ENCODE peak calls at places on chromosome 20, in nine cellular contexts. One of them, this sample, is unnamed.

GRCh38 chr20:47220161-47220582 is 136.3 kb downstream of the ZMYND8 start:
- DNase-seq in brain microvascular endothelial cell: no peak
- DNase-seq in neural progenitor cell: peak
- DNase-seq in CD4-positive, alpha-beta memory T cell: no peak
- DNase-seq in GM23338: peak
- DNase-seq in A549: peak
- DNase-seq in left lung: no peak
- DNase-seq in CD8-positive, alpha-beta T cell: peak
- DNase-seq in fibroblast of lung: peak
- DNase-seq in this sample: no peak

GRCh38 chr20:44910690-44911262 is 916 bp downstream of the PABPC1L start:
- DNase-seq in brain microvascular endothelial cell: no peak
- DNase-seq in CD8-positive, alpha-beta T cell: no peak
- DNase-seq in CD4-positive, alpha-beta memory T cell: no peak
- DNase-seq in A549: peak
- DNase-seq in left lung: no peak
- DNase-seq in GM23338: peak
- DNase-seq in fibroblast of lung: no peak
- DNase-seq in neural progenitor cell: peak
- DNase-seq in this sample: no peak

GRCh38 chr20:12210591-12210990 is 292.9 kb downstream of the BTBD3 start:
- DNase-seq in brain microvascular endothelial cell: no peak
- DNase-seq in GM23338: no peak
- DNase-seq in neural progenitor cell: no peak
- DNase-seq in CD8-positive, alpha-beta T cell: no peak
- DNase-seq in CD4-positive, alpha-beta memory T cell: no peak
- DNase-seq in A549: no peak
- DNase-seq in left lung: no peak
- DNase-seq in fibroblast of lung: no peak
- DNase-seq in this sample: no peak

GRCh38 chr20:58246346-58246745 is 17.9 kb upstream of the ANKRD60 start:
- DNase-seq in GM23338: peak
- DNase-seq in brain microvascular endothelial cell: peak
- DNase-seq in neural progenitor cell: peak
- DNase-seq in left lung: no peak
- DNase-seq in CD4-positive, alpha-beta memory T cell: no peak
- DNase-seq in fibroblast of lung: peak
- DNase-seq in CD8-positive, alpha-beta T cell: no peak
- DNase-seq in A549: peak
- DNase-seq in this sample: no peak

GRCh38 chr20:50868509-50869495 is 62.4 kb downstream of the ADNP start:
- DNase-seq in CD4-positive, alpha-beta memory T cell: no peak
- DNase-seq in neural progenitor cell: no peak
- DNase-seq in A549: peak
- DNase-seq in fibroblast of lung: peak
- DNase-seq in CD8-positive, alpha-beta T cell: no peak
- DNase-seq in brain microvascular endothelial cell: peak
- DNase-seq in GM23338: no peak
- DNase-seq in left lung: no peak
- DNase-seq in this sample: no peak

GRCh38 chr20:8720089-8720488 is 348.8 kb upstream of the PLCB4 start:
- DNase-seq in CD4-positive, alpha-beta memory T cell: no peak
- DNase-seq in left lung: no peak
- DNase-seq in neural progenitor cell: no peak
- DNase-seq in CD8-positive, alpha-beta T cell: no peak
- DNase-seq in GM23338: no peak
- DNase-seq in fibroblast of lung: peak
- DNase-seq in brain microvascular endothelial cell: no peak
- DNase-seq in A549: no peak
- DNase-seq in this sample: no peak

GRCh38 chr20:50569864-50570836 is 60.0 kb downstream of the PTPN1 start:
- DNase-seq in fibroblast of lung: peak
- DNase-seq in CD4-positive, alpha-beta memory T cell: peak
- DNase-seq in A549: peak
- DNase-seq in neural progenitor cell: peak
- DNase-seq in CD8-positive, alpha-beta T cell: peak
- DNase-seq in GM23338: peak
- DNase-seq in left lung: no peak
- DNase-seq in brain microvascular endothelial cell: peak
- DNase-seq in this sample: no peak

GRCh38 chr20:61608275-61609085 is 356.4 kb downstream of the CDH4 start:
- DNase-seq in neural progenitor cell: peak
- DNase-seq in CD4-positive, alpha-beta memory T cell: no peak
- DNase-seq in brain microvascular endothelial cell: no peak
- DNase-seq in GM23338: peak
- DNase-seq in A549: peak
- DNase-seq in fibroblast of lung: peak
- DNase-seq in CD8-positive, alpha-beta T cell: no peak
- DNase-seq in left lung: no peak
- DNase-seq in this sample: no peak

GRCh38 chr20:35771367-35771688 is 487 bp upstream of the PHF20 start:
- DNase-seq in neural progenitor cell: no peak
- DNase-seq in left lung: no peak
- DNase-seq in GM23338: peak
- DNase-seq in A549: no peak
- DNase-seq in CD8-positive, alpha-beta T cell: no peak
- DNase-seq in fibroblast of lung: no peak
- DNase-seq in brain microvascular endothelial cell: no peak
- DNase-seq in CD4-positive, alpha-beta memory T cell: no peak
- DNase-seq in this sample: no peak
- H3K27ac ChIP-seq in neural progenitor cell: no peak
- H3K27ac ChIP-seq in left lung: peak
- H3K27ac ChIP-seq in GM23338: no peak
- H3K27ac ChIP-seq in A549: peak
- H3K27ac ChIP-seq in CD8-positive, alpha-beta T cell: peak
- H3K27ac ChIP-seq in fibroblast of lung: peak
- H3K27ac ChIP-seq in brain microvascular endothelial cell: peak
- H3K27ac ChIP-seq in CD4-positive, alpha-beta memory T cell: peak
- H3K27ac ChIP-seq in this sample: peak

GRCh38 chr20:22227301-22227700 is 357.1 kb downstream of the FOXA2 start:
- DNase-seq in fibroblast of lung: no peak
- DNase-seq in CD4-positive, alpha-beta memory T cell: no peak
- DNase-seq in A549: no peak
- DNase-seq in left lung: no peak
- DNase-seq in CD8-positive, alpha-beta T cell: no peak
- DNase-seq in neural progenitor cell: no peak
- DNase-seq in GM23338: no peak
- DNase-seq in brain microvascular endothelial cell: no peak
- DNase-seq in this sample: no peak

GRCh38 chr20:22217712-22218352 is 366.5 kb downstream of the FOXA2 start:
- DNase-seq in A549: no peak
- DNase-seq in GM23338: no peak
- DNase-seq in fibroblast of lung: no peak
- DNase-seq in neural progenitor cell: no peak
- DNase-seq in CD4-positive, alpha-beta memory T cell: no peak
- DNase-seq in left lung: no peak
- DNase-seq in CD8-positive, alpha-beta T cell: no peak
- DNase-seq in brain microvascular endothelial cell: no peak
- DNase-seq in this sample: no peak

GRCh38 chr20:22226849-22227248 is 357.5 kb downstream of the FOXA2 start:
- DNase-seq in CD4-positive, alpha-beta memory T cell: no peak
- DNase-seq in neural progenitor cell: no peak
- DNase-seq in brain microvascular endothelial cell: no peak
- DNase-seq in CD8-positive, alpha-beta T cell: no peak
- DNase-seq in fibroblast of lung: no peak
- DNase-seq in A549: no peak
- DNase-seq in left lung: no peak
- DNase-seq in GM23338: no peak
- DNase-seq in this sample: no peak

DNA sequence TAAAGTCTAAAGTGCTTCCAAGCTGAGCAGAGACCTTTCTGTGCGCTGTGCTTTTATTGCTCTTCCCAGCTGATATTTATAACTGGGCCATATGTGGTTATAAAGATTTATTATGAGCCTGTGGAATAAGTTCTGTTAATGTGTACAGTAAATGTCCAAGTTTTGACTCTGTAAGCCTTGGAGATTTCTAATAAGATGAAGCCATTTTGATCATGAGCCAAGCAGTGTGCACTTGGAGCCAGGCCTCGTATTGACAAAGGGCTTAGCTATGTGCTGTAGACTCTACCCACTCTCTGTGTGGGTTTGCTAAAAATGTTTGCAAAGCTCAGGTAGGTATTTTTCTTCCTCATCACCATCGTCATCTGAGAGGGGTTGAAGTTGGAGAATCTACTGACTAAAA is 361.1 kb downstream of the FOXA2 start:
- DNase-seq in left lung: no peak
- DNase-seq in GM23338: no peak
- DNase-seq in CD4-positive, alpha-beta memory T cell: no peak
- DNase-seq in A549: no peak
- DNase-seq in CD8-positive, alpha-beta T cell: no peak
- DNase-seq in brain microvascular endothelial cell: no peak
- DNase-seq in fibroblast of lung: no peak
- DNase-seq in neural progenitor cell: no peak
- DNase-seq in this sample: no peak
- H3K27ac ChIP-seq in left lung: no peak
- H3K27ac ChIP-seq in GM23338: no peak
- H3K27ac ChIP-seq in CD4-positive, alpha-beta memory T cell: no peak
- H3K27ac ChIP-seq in A549: no peak
- H3K27ac ChIP-seq in CD8-positive, alpha-beta T cell: no peak
- H3K27ac ChIP-seq in brain microvascular endothelial cell: no peak
- H3K27ac ChIP-seq in fibroblast of lung: no peak
- H3K27ac ChIP-seq in neural progenitor cell: no peak
- H3K27ac ChIP-seq in this sample: no peak

GRCh38 chr20:38843346-38843745 is 37.8 kb downstream of the PPP1R16B start:
- DNase-seq in left lung: no peak
- DNase-seq in brain microvascular endothelial cell: no peak
- DNase-seq in fibroblast of lung: no peak
- DNase-seq in CD8-positive, alpha-beta T cell: no peak
- DNase-seq in A549: no peak
- DNase-seq in GM23338: no peak
- DNase-seq in neural progenitor cell: no peak
- DNase-seq in CD4-positive, alpha-beta memory T cell: peak
- DNase-seq in this sample: no peak
- H3K27ac ChIP-seq in left lung: no peak
- H3K27ac ChIP-seq in brain microvascular endothelial cell: no peak
- H3K27ac ChIP-seq in fibroblast of lung: no peak
- H3K27ac ChIP-seq in CD8-positive, alpha-beta T cell: peak
- H3K27ac ChIP-seq in A549: no peak
- H3K27ac ChIP-seq in GM23338: no peak
- H3K27ac ChIP-seq in neural progenitor cell: no peak
- H3K27ac ChIP-seq in CD4-positive, alpha-beta memory T cell: peak
- H3K27ac ChIP-seq in this sample: no peak

DNA sequence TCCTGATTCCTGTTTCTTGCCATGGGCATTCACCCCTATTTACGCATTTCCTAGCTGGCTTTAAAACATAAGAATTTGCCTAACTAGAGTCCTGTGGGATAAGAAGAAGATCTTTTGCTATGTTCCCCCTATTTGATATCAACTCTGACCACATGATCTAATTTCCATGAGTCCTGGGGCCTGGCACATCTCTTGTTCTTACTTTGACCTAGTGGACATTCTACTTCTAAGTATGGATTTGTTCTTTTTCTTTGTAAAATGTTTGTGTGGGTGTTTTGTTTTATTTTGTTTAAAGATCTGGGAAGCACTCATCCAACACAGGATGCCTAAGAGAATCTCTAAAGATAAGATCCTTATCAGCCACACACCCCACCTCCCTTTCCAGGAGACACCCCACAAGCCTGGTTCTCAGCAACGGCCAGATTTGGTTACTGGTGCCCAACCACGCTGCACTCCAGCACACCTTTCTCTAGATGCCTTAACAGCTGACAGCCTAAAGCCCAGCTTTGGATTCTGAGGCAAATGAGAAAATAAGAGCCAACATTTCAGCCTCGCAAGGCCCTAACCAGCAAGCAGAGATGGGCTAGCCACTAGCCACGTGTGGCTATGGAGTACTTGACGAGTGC is 74.7 kb downstream of the SLC23A2 start:
- DNase-seq in CD8-positive, alpha-beta T cell: no peak
- DNase-seq in left lung: no peak
- DNase-seq in CD4-positive, alpha-beta memory T cell: no peak
- DNase-seq in brain microvascular endothelial cell: no peak
- DNase-seq in fibroblast of lung: no peak
- DNase-seq in GM23338: no peak
- DNase-seq in A549: no peak
- DNase-seq in neural progenitor cell: no peak
- DNase-seq in this sample: no peak
- H3K27ac ChIP-seq in CD8-positive, alpha-beta T cell: no peak
- H3K27ac ChIP-seq in left lung: peak
- H3K27ac ChIP-seq in CD4-positive, alpha-beta memory T cell: no peak
- H3K27ac ChIP-seq in brain microvascular endothelial cell: no peak
- H3K27ac ChIP-seq in fibroblast of lung: peak
- H3K27ac ChIP-seq in GM23338: no peak
- H3K27ac ChIP-seq in A549: peak
- H3K27ac ChIP-seq in neural progenitor cell: no peak
- H3K27ac ChIP-seq in this sample: peak

DNA sequence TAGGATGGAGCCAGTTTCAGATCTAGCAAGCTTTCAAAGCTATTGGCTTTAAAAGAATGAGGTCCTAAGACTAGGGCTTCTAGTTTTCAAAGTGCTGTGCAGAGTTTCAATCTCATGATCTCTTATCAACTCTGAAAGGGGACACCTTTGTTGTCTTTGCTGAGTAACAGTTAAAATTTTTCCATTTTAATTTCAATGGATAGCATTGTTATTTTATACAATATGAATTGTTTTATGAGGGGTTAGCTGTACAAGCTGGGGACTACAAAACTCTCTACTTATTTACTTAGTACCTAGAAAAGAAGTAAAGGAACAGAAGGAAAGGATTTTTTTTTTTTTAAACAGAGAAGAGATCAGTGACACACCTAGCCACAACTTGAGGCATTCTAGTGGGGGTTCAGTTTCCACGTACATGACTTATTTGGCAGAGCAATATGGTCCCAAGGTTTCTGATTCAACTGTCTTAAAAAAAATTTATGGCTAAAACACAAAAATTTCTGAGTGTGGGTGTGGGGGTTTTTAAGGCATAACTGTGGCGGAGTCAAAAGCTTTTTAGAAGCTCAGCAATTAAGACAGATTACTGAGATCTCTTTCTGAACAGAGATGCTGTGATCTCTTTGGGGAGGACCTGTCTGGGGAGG is 46.1 kb upstream of the JAG1 start:
- DNase-seq in left lung: no peak
- DNase-seq in CD8-positive, alpha-beta T cell: no peak
- DNase-seq in CD4-positive, alpha-beta memory T cell: no peak
- DNase-seq in A549: no peak
- DNase-seq in neural progenitor cell: no peak
- DNase-seq in GM23338: no peak
- DNase-seq in brain microvascular endothelial cell: no peak
- DNase-seq in fibroblast of lung: no peak
- DNase-seq in this sample: no peak
- H3K27ac ChIP-seq in left lung: no peak
- H3K27ac ChIP-seq in CD8-positive, alpha-beta T cell: no peak
- H3K27ac ChIP-seq in CD4-positive, alpha-beta memory T cell: no peak
- H3K27ac ChIP-seq in A549: peak
- H3K27ac ChIP-seq in neural progenitor cell: no peak
- H3K27ac ChIP-seq in GM23338: no peak
- H3K27ac ChIP-seq in brain microvascular endothelial cell: no peak
- H3K27ac ChIP-seq in fibroblast of lung: no peak
- H3K27ac ChIP-seq in this sample: no peak

This sample was measured in body of pancreas.